ENCODE peak calls at places on chromosome X, in seven cellular contexts. E is psoas muscle, L is substantia nigra, F is ovary, B is A549, S is endodermal cell, Q is aorta. T is an unnamed sample.

GRCh38 chrX:106397788-106398538 is 213.8 kb upstream of the RADX start:
- DNase-seq in S (no peak), B (no peak), E (no peak), L (no peak), Q (no peak), F (no peak), T (no peak)

GRCh38 chrX:119762718-119763117 is 4.3 kb downstream of the SOWAHD start:
- DNase-seq in Q (no peak), F (no peak), L (no peak), S (no peak), B (no peak), E (no peak), T (no peak)

GRCh38 chrX:31423575-31424284 is 351.9 kb upstream of the FTHL17 start:
- DNase-seq in B (peak; percentile 17), E (no peak), Q (no peak), F (peak; percentile 42), L (no peak), S (peak; percentile 65), T (peak; percentile 0)

GRCh38 chrX:139892512-139892911 is 40.3 kb downstream of the ATP11C start:
- DNase-seq in B (no peak), L (no peak), E (no peak), S (no peak), Q (no peak), F (no peak), T (no peak)

GRCh38 chrX:117093319-117093718 is 630.5 kb upstream of the CT83 start:
- DNase-seq in Q (no peak), S (no peak), L (no peak), E (no peak), F (no peak), B (no peak), T (no peak)

GRCh38 chrX:10507181-10507580 is 113.2 kb downstream of the MID1 start:
- DNase-seq in B (no peak), L (no peak), Q (no peak), F (no peak), E (no peak), S (no peak), T (no peak)

GRCh38 chrX:10011261-10011931 is 44.2 kb downstream of the CLDN34 start:
- DNase-seq in L (no peak), B (no peak), S (peak; percentile 59), E (no peak), Q (no peak), F (no peak), T (no peak)

GRCh38 chrX:45767021-45767491 is 566.4 kb upstream of the DIPK2B start:
- DNase-seq in S (no peak), E (no peak), Q (no peak), F (no peak), B (peak; percentile 30), L (no peak), T (no peak)

GRCh38 chrX:38973327-38973726 is 172.1 kb downstream of the MID1IP1 start:
- DNase-seq in S (no peak), F (no peak), Q (no peak), E (no peak), B (no peak), L (no peak), T (no peak)

GRCh38 chrX:8190341-8190830 is 19.3 kb upstream of the VCX2 start:
- DNase-seq in S (no peak), E (no peak), Q (no peak), L (no peak), B (no peak), F (no peak), T (no peak)

GRCh38 chrX:129634541-129634940 is 20.2 kb downstream of the APLN start:
- DNase-seq in F (no peak), S (no peak), L (no peak), Q (no peak), B (no peak), E (no peak), T (no peak)

GRCh38 chrX:17397074-17397473 is 22.1 kb downstream of the NHS start:
- DNase-seq in B (peak; percentile 19), Q (no peak), E (no peak), F (no peak), S (no peak), L (no peak), T (no peak)

GRCh38 chrX:10859353-10859752 is 239.0 kb upstream of the MID1 start:
- DNase-seq in E (no peak), B (no peak), F (no peak), S (no peak), Q (no peak), L (no peak), T (no peak)

GRCh38 chrX:44451056-44451455 is 91.6 kb downstream of the FUNDC1 start:
- DNase-seq in F (no peak), Q (no peak), L (no peak), B (no peak), S (no peak), E (no peak), T (no peak)

GRCh38 chrX:31590581-31591113 is 518.8 kb upstream of the FTHL17 start:
- DNase-seq in S (no peak), Q (no peak), F (no peak), B (no peak), L (no peak), E (no peak), T (no peak)

GRCh38 chrX:135985123-135985973 is at the start of gene SLC9A6:
- DNase-seq in B (peak; percentile 61), Q (peak; percentile 90), E (peak; percentile 73), L (peak; percentile 52), F (peak; percentile 75), S (peak; percentile 83), T (peak; percentile 10)

GRCh38 chrX:46698691-46699090 is 60.2 kb downstream of the SLC9A7 start:
- DNase-seq in Q (no peak), F (no peak), S (no peak), B (no peak), E (no peak), L (no peak), T (no peak)

GRCh38 chrX:17441965-17442364 is 67.0 kb downstream of the NHS start:
- DNase-seq in B (no peak), F (no peak), Q (no peak), L (no peak), S (no peak), E (no peak), T (no peak)

GRCh38 chrX:150983526-150984163 is 510 bp downstream of the HMGB3 start:
- DNase-seq in F (no peak), E (no peak), B (no peak), Q (no peak), S (no peak), L (no peak), T (no peak)

GRCh38 chrX:140860718-140861117 is 141.7 kb upstream of the SPANXB1 start:
- DNase-seq in L (no peak), E (no peak), F (no peak), B (no peak), S (no peak), Q (no peak), T (no peak)

GRCh38 chrX:77785400-77785745 is 643 bp downstream of the ATRX start:
- DNase-seq in F (peak; percentile 30), E (no peak), Q (no peak), B (peak; percentile 40), L (no peak), S (peak; percentile 59), T (no peak)

DNA sequence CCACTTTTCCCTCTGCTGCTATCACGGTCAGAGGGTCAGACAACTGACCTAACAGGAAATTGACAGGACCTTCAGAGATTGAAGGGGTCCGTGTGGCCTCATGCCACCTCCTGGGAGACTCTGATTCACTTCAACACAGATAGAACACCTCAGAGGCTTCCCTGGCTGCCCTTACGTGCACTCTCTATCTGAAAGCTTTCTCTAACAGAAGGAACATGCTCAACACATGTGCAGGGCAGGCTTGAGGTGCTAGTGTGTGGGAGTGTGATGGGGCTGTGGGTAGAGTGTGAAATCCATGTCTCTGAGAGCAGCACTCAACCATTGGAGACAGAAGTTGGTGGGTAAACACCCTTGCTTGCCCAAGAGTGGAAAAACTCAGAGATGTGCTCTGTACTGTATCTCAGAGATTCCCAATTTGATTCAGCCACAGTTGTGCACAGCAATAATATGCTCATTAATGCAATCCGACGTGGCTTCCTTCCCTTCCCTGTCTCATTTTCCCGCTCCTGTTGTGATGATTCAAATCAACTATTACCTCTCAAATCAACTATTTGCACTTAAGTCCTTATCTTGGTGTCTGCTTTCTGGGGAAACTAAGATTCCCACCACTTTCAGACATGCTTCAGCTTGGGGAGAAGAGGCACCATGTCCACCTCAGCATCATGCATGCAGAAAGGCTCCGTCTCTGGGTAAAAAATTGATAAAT is 62.0 kb upstream of the MAGEB2 start:
- DNase-seq in S (no peak), F (no peak), E (no peak), L (no peak), Q (no peak), B (no peak), T (no peak)
- H3K27ac ChIP-seq in S (no peak overlapping the region), F (no peak overlapping the region), E (no peak overlapping the region), L (no peak overlapping the region), Q (no peak overlapping the region), B (no peak overlapping the region), T (no peak overlapping the region)

GRCh38 chrX:152020895-152021294 is 46.4 kb upstream of the GABRE start:
- DNase-seq in Q (no peak), F (no peak), E (no peak), S (no peak), B (no peak), L (no peak), T (no peak)
- H3K27ac ChIP-seq in Q (no peak overlapping the region), F (no peak overlapping the region), E (no peak overlapping the region), S (no peak overlapping the region), B (no peak overlapping the region), L (no peak overlapping the region), T (no peak overlapping the region)

DNA sequence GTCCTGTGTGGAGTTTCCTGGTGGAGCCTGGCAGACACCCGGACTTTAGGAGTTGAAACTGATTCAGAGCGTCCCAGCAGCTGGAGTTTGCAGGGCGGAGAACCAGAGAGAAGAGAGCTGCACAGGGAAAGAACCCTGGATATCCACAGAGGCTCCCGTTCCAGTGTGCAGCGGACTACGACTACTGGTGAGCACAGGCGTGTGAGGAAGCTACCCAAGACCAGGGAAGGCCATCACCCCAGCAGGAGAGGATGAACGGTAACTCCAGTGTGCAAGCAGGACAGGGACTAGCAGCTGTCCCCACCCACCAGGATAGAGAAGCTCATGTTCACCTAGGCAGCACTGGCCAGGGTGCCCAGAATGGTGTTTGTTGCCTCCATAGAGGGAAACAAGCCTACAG is 2.3 kb downstream of the LAGE3 start:
- DNase-seq in F (peak; percentile 22), E (no peak), S (no peak), Q (no peak), L (no peak), B (no peak), T (no peak)
- H3K27ac ChIP-seq in F (no peak overlapping the region), E (no peak overlapping the region), S (no peak overlapping the region), Q (no peak overlapping the region), L (no peak overlapping the region), B (no peak overlapping the region), T (no peak overlapping the region)

DNA sequence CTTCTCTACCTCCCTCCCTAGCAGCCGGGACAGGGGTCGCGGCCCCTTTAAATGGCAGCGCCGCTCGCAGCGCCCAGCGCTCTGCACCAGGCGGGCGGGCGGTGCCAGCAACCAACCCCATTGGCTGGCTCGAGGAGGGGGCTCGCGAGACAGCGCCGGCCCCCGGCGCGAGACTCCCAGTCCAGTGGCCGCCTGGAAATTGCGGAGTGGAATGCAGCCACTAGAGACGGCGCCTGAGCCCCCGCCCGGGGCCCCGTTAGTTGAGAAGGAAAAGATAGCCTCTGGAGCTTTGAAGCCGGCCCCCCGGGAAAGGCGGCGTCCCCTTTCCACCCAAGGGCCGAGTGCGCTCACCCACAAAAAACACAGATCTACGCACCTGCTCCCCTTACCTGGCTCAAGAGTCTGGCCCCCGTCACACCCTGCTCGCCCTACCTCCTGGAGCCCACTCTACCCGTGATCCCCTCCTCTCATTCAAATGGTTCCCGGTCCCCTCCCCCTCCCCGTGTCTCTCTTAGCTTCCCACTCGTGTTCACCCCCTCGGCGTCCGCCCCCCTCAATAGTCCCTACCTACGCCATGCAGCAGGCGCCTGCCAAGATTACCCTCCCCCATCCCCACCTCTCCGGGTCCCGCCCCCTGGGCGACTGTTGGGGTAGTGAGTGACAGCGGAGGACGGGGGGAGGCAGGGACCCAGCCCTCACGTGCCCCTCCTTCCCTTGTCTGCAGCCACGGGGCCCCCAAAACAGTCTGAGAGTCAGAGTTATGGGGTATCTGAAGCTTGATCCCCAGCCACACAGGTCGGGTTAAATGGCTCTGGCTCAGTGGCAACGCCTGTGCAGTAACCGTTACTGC is at the start of gene ZMYM3:
- DNase-seq in S (peak; percentile 92), E (peak; percentile 88), B (peak; percentile 85), Q (peak; percentile 94), L (peak; percentile 69), F (peak; percentile 85), T (peak; percentile 55)
- H3K27ac ChIP-seq in S (peak within 1 kb of the TSS; percentile 63), E (peak within 1 kb of the TSS; percentile 81), B (peak within 1 kb of the TSS; percentile 99), Q (no peak within 1 kb of the TSS), L (peak within 1 kb of the TSS; percentile 74), F (peak within 1 kb of the TSS; percentile 84), T (peak within 1 kb of the TSS; percentile 80)